ENCODE peak calls at places on chromosomes 12 and 14, in eight cellular contexts. A is endodermal cell, E is dorsolateral prefrontal cortex, Z is AG10803, J is mesenchymal stem cell, P is WERI-Rb-1, M is mucosa of descending colon, U is MM.1S. N is an unnamed sample.

GRCh38 chr14:50063876-50064420 is 52.4 kb downstream of the VCPKMT start:
- DNase-seq in Z (no peak), P (no peak), E (no peak), J (no peak), A (no peak), M (no peak), U (no peak), N (no peak)

GRCh38 chr14:89339579-89339978 is 77.5 kb downstream of the FOXN3 start:
- DNase-seq in E (no peak), J (no peak), Z (no peak), M (no peak), P (no peak), U (no peak), A (no peak), N (no peak)

GRCh38 chr12:54294152-54294913 is 6.5 kb downstream of the NFE2 start:
- DNase-seq in U (peak), A (peak), E (peak), J (no peak), P (peak), Z (peak), M (peak), N (no peak)

GRCh38 chr14:40004871-40005503 is 572.8 kb upstream of the FBXO33 start:
- DNase-seq in E (no peak), Z (no peak), U (no peak), P (no peak), J (no peak), A (no peak), M (no peak), N (no peak)

GRCh38 chr14:90381011-90381790 is 15.6 kb upstream of the CALM1 start:
- DNase-seq in Z (peak), U (no peak), A (no peak), E (peak), P (peak), J (peak), M (peak), N (no peak)

GRCh38 chr12:65415826-65416225 is 137.3 kb downstream of the MSRB3 start:
- DNase-seq in M (no peak), A (no peak), J (peak), P (no peak), Z (no peak), E (no peak), U (no peak), N (no peak)

GRCh38 chr12:575948-576612 is 87.2 kb downstream of the NINJ2 start:
- DNase-seq in M (peak), P (peak), E (peak), A (peak), Z (peak), U (peak), J (peak), N (peak)

GRCh38 chr14:104341532-104342434 is 203.4 kb downstream of the KIF26A start:
- DNase-seq in U (peak), M (peak), J (no peak), A (peak), E (peak), P (peak), Z (peak), N (no peak)

GRCh38 chr12:90618606-90619005 is 336.4 kb downstream of the CCER1 start:
- DNase-seq in J (peak), U (no peak), M (no peak), P (no peak), Z (peak), E (no peak), A (no peak), N (no peak)

GRCh38 chr14:64812412-64812811 is 67.3 kb downstream of the SPTB start:
- DNase-seq in U (peak), Z (no peak), P (peak), E (no peak), M (peak), A (peak), J (no peak), N (peak)

GRCh38 chr14:38950676-38951075 is 152.4 kb downstream of the SEC23A start:
- DNase-seq in E (no peak), U (no peak), A (no peak), J (no peak), P (no peak), M (no peak), Z (no peak), N (no peak)

GRCh38 chr12:56590237-56590830 is 39.8 kb downstream of the BAZ2A start:
- DNase-seq in Z (no peak), U (peak), P (peak), M (no peak), E (no peak), J (peak), A (peak), N (no peak)

GRCh38 chr12:43789941-43790340 is 16.2 kb downstream of the TWF1 start:
- DNase-seq in A (no peak), J (no peak), M (no peak), U (no peak), E (no peak), Z (peak), P (no peak), N (no peak)

GRCh38 chr12:34190054-34190453 is 167.8 kb downstream of the ALG10 start:
- DNase-seq in E (no peak), U (no peak), M (no peak), J (no peak), Z (no peak), A (no peak), P (no peak), N (no peak)

GRCh38 chr12:106956048-106956935 is 585 bp downstream of the TMEM263 start:
- DNase-seq in U (peak), P (peak), A (peak), M (peak), E (peak), Z (peak), J (peak), N (peak)

GRCh38 chr12:52682381-52682660 is 2.1 kb upstream of the KRT1 start:
- DNase-seq in A (no peak), M (no peak), P (no peak), Z (no peak), J (no peak), E (no peak), U (no peak), N (no peak)

GRCh38 chr14:77825895-77826519 is 26.1 kb downstream of the ADCK1 start:
- DNase-seq in P (no peak), A (no peak), U (no peak), J (no peak), E (no peak), M (no peak), Z (no peak), N (no peak)

GRCh38 chr12:124588689-124589318 is 21.4 kb upstream of the NCOR2 start:
- DNase-seq in M (no peak), U (no peak), A (no peak), E (peak), P (no peak), Z (peak), J (peak), N (no peak)

GRCh38 chr12:49340095-49340870 is 3.3 kb upstream of the C1QL4 start:
- DNase-seq in A (no peak), Z (no peak), U (no peak), P (no peak), M (no peak), J (no peak), E (no peak), N (no peak)

GRCh38 chr12:131941116-131941986 is 8.4 kb upstream of the EP400 start:
- DNase-seq in M (no peak), J (no peak), E (no peak), A (no peak), Z (no peak), U (no peak), P (no peak), N (no peak)

GRCh38 chr14:99945732-99946651 is 119.2 kb upstream of the EVL start:
- DNase-seq in U (peak), A (no peak), J (peak), M (no peak), Z (no peak), E (no peak), P (no peak), N (peak)

GRCh38 chr14:100449225-100449987 is 126.3 kb downstream of the SLC25A47 start:
- DNase-seq in Z (no peak), U (no peak), M (no peak), A (peak), J (no peak), E (no peak), P (peak), N (no peak)

GRCh38 chr14:68762944-68763831 is 29.7 kb downstream of the ZFP36L1 start:
- DNase-seq in A (peak), U (no peak), M (no peak), P (peak), E (no peak), Z (peak), J (no peak), N (no peak)

GRCh38 chr14:85336817-85337216 is 193.1 kb upstream of the FLRT2 start:
- DNase-seq in U (no peak), M (no peak), A (no peak), E (no peak), P (no peak), J (no peak), Z (peak), N (no peak)

GRCh38 chr12:45547822-45548221 is 181.7 kb upstream of the ARID2 start:
- DNase-seq in P (no peak), M (no peak), U (no peak), J (no peak), Z (peak), A (no peak), E (no peak), N (no peak)

GRCh38 chr14:75126679-75127473 is at the start of gene NEK9:
- DNase-seq in M (peak), J (peak), P (peak), A (peak), Z (peak), U (peak), E (peak), N (peak)

GRCh38 chr12:6676962-6677361 is 12.2 kb downstream of the ZNF384 start:
- DNase-seq in J (no peak), U (no peak), A (no peak), M (no peak), Z (no peak), P (no peak), E (no peak), N (no peak)

GRCh38 chr12:70609739-70610491 is 27.3 kb downstream of the PTPRB start:
- DNase-seq in E (no peak), J (peak), U (no peak), M (peak), P (peak), A (peak), Z (peak), N (peak)

GRCh38 chr14:22838631-22839041 is 2.3 kb downstream of the MMP14 start:
- DNase-seq in A (no peak), Z (peak), U (no peak), M (peak), E (no peak), P (no peak), J (peak), N (no peak)

GRCh38 chr12:62998454-62998853 is 63.5 kb upstream of the PPM1H start:
- DNase-seq in U (no peak), A (no peak), J (no peak), E (no peak), M (no peak), P (no peak), Z (no peak), N (no peak)

GRCh38 chr12:106276032-106276728 is 26.4 kb upstream of the TCP11L2 start:
- DNase-seq in Z (no peak), J (no peak), U (peak), A (no peak), P (no peak), M (no peak), E (no peak), N (peak)

GRCh38 chr12:103905730-103906349 is 24.4 kb upstream of the HSP90B1 start:
- DNase-seq in U (no peak), A (no peak), M (no peak), J (no peak), Z (no peak), E (no peak), P (no peak), N (no peak)

GRCh38 chr12:52293926-52294325 is 2.6 kb upstream of the KRT81 start:
- DNase-seq in E (no peak), P (no peak), J (no peak), M (no peak), Z (no peak), A (peak), U (no peak), N (no peak)

GRCh38 chr12:132495165-132495544 is 5.2 kb downstream of the FBRSL1 start:
- DNase-seq in U (no peak), P (no peak), Z (no peak), J (no peak), A (no peak), M (no peak), E (no peak), N (no peak)

DNA sequence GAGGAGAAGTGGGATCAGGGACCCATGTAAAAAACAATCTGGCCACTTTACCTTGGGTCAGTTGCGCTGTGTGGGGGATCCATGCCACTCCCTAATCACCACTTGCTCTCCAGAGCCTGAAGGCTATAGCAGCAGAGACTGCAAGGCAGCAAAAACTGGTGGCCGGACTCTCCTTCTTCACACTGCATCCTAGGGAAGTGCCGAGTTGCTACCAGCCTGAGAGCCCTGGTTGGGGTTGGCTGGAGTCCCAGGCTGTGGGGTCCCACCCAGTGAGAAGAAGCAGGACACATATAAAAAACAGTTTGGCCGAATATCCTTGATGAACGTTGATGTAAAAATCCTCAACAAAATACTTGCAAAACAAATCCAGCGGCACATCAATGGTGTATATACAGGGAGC is 341.2 kb downstream of the AEBP2 start:
- DNase-seq in P (no peak), M (no peak), A (no peak), E (no peak), Z (no peak), J (no peak), U (no peak), N (no peak)
- H3K4me3 ChIP-seq in P (no peak), M (no peak), A (no peak), E (no peak), Z (no peak), J (no peak), U (no peak), N (no peak)

GRCh38 chr12:113154351-113154973 is 4.9 kb downstream of the CFAP73 start:
- DNase-seq in J (peak), P (no peak), M (no peak), A (peak), Z (peak), U (peak), E (no peak), N (no peak)

GRCh38 chr12:113155060-113155459 is 5.5 kb downstream of the CFAP73 start:
- DNase-seq in P (no peak), E (no peak), M (no peak), J (no peak), A (peak), Z (no peak), U (no peak), N (no peak)

GRCh38 chr12:113152835-113153814 is 3.6 kb downstream of the CFAP73 start:
- DNase-seq in E (peak), A (peak), Z (peak), M (peak), P (peak), J (peak), U (peak), N (peak)

GRCh38 chr12:113151655-113152054 is 2.1 kb downstream of the CFAP73 start:
- DNase-seq in E (no peak), A (no peak), M (no peak), U (no peak), J (no peak), P (no peak), Z (no peak), N (no peak)

GRCh38 chr12:113152196-113152834 is 2.8 kb downstream of the CFAP73 start:
- DNase-seq in P (no peak), J (no peak), M (no peak), E (no peak), A (no peak), U (no peak), Z (no peak), N (no peak)
- H3K4me3 ChIP-seq in P (peak), J (no peak), M (no peak), E (peak), A (peak), U (peak), Z (no peak), N (no peak)

GRCh38 chr12:10849425-10849878 is at the start of gene PRR4:
- DNase-seq in U (no peak), P (no peak), A (no peak), Z (no peak), E (no peak), J (no peak), M (no peak), N (no peak)
- H3K4me3 ChIP-seq in U (no peak), P (no peak), A (no peak), Z (no peak), E (no peak), J (no peak), M (no peak), N (no peak)

GRCh38 chr12:115423546-115423987 is 739.6 kb upstream of the TBX3 start:
- DNase-seq in A (no peak), M (no peak), J (peak), E (no peak), Z (no peak), U (no peak), P (no peak), N (no peak)

GRCh38 chr12:115424003-115424402 is 740.0 kb upstream of the TBX3 start:
- DNase-seq in U (no peak), E (no peak), A (no peak), Z (no peak), P (no peak), M (no peak), J (no peak), N (no peak)

GRCh38 chr12:115421796-115422709 is 738.1 kb upstream of the TBX3 start:
- DNase-seq in U (no peak), M (no peak), A (peak), J (no peak), E (no peak), P (no peak), Z (no peak), N (no peak)

GRCh38 chr12:115421350-115421749 is 737.4 kb upstream of the TBX3 start:
- DNase-seq in A (no peak), U (no peak), E (no peak), J (no peak), M (no peak), Z (no peak), P (no peak), N (no peak)

DNA sequence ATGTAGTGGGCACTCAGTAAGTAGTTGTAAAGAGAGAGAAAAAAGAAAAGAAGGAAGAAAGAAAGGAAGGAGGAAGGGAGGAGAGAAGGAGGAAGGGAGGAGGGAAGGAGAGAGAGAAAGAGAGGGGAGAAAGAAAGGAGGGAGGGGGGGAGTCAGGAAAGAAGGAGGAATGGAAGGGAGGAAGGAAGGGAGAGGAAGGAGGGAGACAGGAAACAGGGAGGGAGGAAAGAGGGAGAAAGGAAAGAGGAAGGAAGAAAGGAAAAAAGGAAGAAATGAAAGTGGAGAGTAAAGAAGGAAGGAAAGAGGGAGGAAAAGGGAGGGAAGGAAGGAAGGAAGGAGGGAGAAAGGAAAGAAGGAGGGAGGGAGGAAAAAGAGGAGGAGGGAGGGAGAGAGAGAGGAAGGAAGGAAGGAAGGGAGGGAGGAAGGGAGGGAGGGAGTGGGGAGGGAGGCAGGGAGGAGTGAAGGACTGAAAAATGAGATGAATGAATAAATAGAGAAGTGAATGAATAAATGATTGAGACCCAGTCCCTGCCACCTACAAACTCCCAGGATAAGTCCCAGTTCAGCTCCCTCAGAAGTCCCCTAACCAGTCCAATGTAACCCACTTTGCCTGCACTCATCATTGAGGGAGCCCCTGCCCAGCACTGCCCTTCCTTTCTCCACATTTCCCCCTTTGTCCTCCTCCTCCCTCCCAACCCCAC is 739.0 kb upstream of the TBX3 start:
- DNase-seq in M (no peak), J (no peak), P (no peak), Z (no peak), U (no peak), A (no peak), E (no peak), N (no peak)
- H3K4me3 ChIP-seq in M (no peak), J (no peak), P (no peak), Z (no peak), U (no peak), A (no peak), E (no peak), N (no peak)

GRCh38 chr14:63492391-63492790 is 50.8 kb downstream of the PPP2R5E start:
- DNase-seq in U (no peak), J (peak), M (no peak), P (no peak), Z (peak), E (no peak), A (no peak), N (no peak)
- H3K4me3 ChIP-seq in U (no peak), J (no peak), M (no peak), P (no peak), Z (no peak), E (no peak), A (no peak), N (no peak)

DNA sequence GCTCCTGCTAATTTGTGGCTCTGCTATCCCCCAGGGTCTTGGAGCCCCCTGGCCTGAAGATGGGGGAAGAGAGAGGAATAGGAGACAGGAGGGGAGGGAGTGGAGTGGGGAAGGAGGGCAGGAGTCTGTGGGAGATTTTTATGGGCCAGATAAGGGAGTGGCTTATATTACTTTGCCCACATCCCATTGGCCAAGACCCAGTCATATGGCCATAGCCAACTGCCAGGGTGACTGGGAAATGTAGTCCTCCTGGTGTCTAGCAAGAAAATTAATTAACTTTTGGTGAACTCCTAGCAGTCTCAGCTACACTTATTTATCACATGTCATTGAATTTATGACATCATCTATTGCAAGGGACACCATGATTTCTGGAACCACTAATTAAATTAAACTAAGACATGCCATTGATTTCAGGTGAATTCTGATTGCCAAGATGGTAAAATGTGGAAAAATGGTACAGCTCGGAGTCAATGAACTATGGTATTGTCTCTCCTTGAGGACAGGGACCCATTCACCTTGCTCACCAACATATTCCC is 50.3 kb downstream of the ESRRB start:
- DNase-seq in Z (no peak), A (no peak), U (no peak), P (no peak), E (no peak), J (no peak), M (no peak), N (no peak)
- H3K4me3 ChIP-seq in Z (no peak), A (no peak), U (no peak), P (no peak), E (no peak), J (no peak), M (no peak), N (no peak)

GRCh38 chr14:92670177-92670576 is 78.2 kb downstream of the LGMN start:
- DNase-seq in E (no peak), U (no peak), M (no peak), J (no peak), A (no peak), Z (peak), P (no peak), N (no peak)
- H3K4me3 ChIP-seq in E (no peak), U (no peak), M (no peak), J (no peak), A (no peak), Z (no peak), P (no peak), N (no peak)

GRCh38 chr14:61553730-61554641 is 141.3 kb upstream of the HIF1A start:
- DNase-seq in U (no peak), M (no peak), A (no peak), Z (peak), P (no peak), E (no peak), J (peak), N (no peak)
- H3K4me3 ChIP-seq in U (no peak), M (no peak), A (no peak), Z (no peak), P (no peak), E (no peak), J (no peak), N (no peak)

GRCh38 chr12:27299102-27299501 is 33.5 kb upstream of the BMAL2 start:
- DNase-seq in M (no peak), A (no peak), U (no peak), J (no peak), P (no peak), Z (no peak), E (no peak), N (no peak)

GRCh38 chr12:27303139-27304111 is 29.2 kb upstream of the BMAL2 start:
- DNase-seq in A (no peak), U (no peak), J (peak), Z (no peak), M (no peak), P (no peak), E (no peak), N (no peak)

GRCh38 chr12:27297576-27297975 is 35.1 kb upstream of the BMAL2 start:
- DNase-seq in E (no peak), U (no peak), A (no peak), P (no peak), M (no peak), Z (no peak), J (no peak), N (no peak)

GRCh38 chr12:27296674-27297073 is 36.0 kb upstream of the BMAL2 start:
- DNase-seq in E (no peak), Z (no peak), U (no peak), P (no peak), J (no peak), A (no peak), M (no peak), N (no peak)

GRCh38 chr12:27300251-27300650 is 32.4 kb upstream of the BMAL2 start:
- DNase-seq in P (no peak), J (no peak), E (no peak), M (no peak), U (no peak), A (no peak), Z (no peak), N (no peak)
- H3K4me3 ChIP-seq in P (no peak), J (no peak), E (no peak), M (no peak), U (no peak), A (no peak), Z (no peak), N (no peak)